ENCODE peak calls at places on chromosomes 16 and 17, in four cellular contexts. R, S, D and N are unnamed samples.

GRCh38 chr17:48543854-48544355 is 1.0 kb downstream of the HOXB2 start:
- DNase-seq in R (no peak), S (no peak), D (no peak), N (no peak)

GRCh38 chr16:31472559-31473203 is 729 bp downstream of the TGFB1I1 start:
- DNase-seq in R (peak), D (peak), S (peak), N (peak)

GRCh38 chr17:28270926-28271325 is 48.1 kb upstream of the TMEM97 start:
- DNase-seq in S (no peak), R (no peak), D (no peak), N (no peak)

GRCh38 chr16:21603920-21604319 is 4.5 kb downstream of the METTL9 start:
- DNase-seq in R (no peak), D (no peak), S (no peak), N (no peak)

GRCh38 chr17:81480140-81480917 is 32.3 kb downstream of the ACTG1 start:
- DNase-seq in D (peak), R (no peak), S (peak), N (peak)

GRCh38 chr16:29256501-29256981 is 150.0 kb downstream of the NPIPB11 start:
- DNase-seq in S (peak), D (no peak), R (peak), N (no peak)

GRCh38 chr17:37359682-37360188 is 16.1 kb upstream of the C17orf78 start:
- DNase-seq in R (no peak), D (no peak), S (no peak), N (no peak)

GRCh38 chr17:68627956-68628355 is 26.8 kb upstream of the FAM20A start:
- DNase-seq in D (no peak), R (peak), S (no peak), N (peak)

GRCh38 chr16:21218135-21218534 is 6.8 kb upstream of the ZP2 start:
- DNase-seq in D (no peak), S (no peak), R (no peak), N (no peak)

GRCh38 chr17:9229160-9229825 is 208.0 kb downstream of the NTN1 start:
- DNase-seq in R (peak), D (no peak), S (no peak), N (no peak)
- H3K27ac ChIP-seq in R (no peak), D (no peak), S (no peak), N (no peak)

DNA sequence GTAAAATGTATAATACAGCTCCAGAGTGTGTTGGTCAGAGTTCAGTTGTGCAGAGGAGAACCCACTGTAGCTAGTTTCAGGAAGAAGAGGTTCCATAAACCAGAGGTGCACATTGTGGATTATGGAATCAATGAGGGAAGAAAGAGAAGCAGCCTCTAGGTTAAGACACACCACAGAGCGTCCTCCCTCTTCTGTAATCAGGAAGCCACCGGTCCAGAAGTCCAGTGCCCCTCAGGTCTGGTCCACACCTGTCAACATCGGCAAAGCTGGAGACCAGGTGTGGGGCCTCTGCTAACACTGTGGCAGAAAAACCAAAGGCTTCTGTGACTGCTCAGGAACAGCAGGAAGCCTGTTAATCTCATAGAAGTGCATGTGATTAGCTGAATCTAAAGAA is 23.4 kb downstream of the LIMD2 start:
- DNase-seq in S (no peak), R (no peak), D (no peak), N (no peak)
- H3K27ac ChIP-seq in S (no peak), R (peak), D (no peak), N (peak)

DNA sequence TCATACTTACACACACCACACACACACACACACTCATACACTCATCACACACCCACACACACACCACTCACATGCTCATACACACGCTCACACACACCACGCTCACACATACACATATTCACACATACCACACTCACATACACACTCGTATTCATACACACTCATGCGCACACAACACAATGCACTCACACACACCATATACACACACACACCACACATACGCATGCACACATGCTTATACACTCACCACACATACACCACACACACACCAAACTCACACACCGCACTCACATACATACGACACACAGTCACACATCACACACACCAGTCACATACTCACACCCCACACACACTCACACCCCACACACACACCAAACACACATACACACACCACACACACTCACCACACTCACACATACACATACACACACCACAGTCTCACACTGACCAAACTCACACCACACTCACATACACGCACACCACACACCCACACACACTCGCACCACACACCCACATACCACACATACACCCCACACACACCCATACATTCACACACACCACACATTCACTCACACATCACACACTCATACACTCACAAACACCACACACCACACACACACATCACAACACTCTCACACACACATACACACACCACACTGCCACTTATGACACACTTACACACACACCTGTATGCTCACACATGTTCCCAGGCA is 88.9 kb downstream of the IRX5 start:
- DNase-seq in S (no peak), R (no peak), D (no peak), N (no peak)
- H3K27ac ChIP-seq in S (no peak), R (no peak), D (no peak), N (no peak)

GRCh38 chr16:80899804-80900592 is 95.6 kb upstream of the CDYL2 start:
- DNase-seq in S (peak), R (peak), D (peak), N (no peak)
- H3K27ac ChIP-seq in S (peak), R (no peak), D (peak), N (no peak)

DNA sequence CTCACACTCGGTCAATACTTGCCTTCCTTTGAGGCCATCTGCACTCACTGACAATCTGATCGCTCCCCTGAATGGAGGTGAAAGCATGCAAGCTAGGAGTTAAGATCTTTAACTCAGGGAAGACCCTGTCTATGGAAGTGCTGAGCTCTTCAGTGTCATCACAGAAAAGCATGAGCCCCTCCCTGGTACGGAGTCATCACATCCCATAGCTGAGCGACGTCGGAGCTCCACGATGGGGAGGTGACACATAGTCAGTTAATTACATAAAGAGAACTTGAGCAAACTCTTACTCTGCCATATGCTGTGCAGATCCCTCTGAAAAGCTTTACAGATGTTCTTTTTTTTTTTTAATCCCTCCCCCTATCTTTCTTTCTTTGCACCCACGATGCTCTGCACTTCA is 463.2 kb downstream of the WWOX start:
- DNase-seq in S (no peak), R (no peak), D (no peak), N (no peak)
- H3K27ac ChIP-seq in S (no peak), R (no peak), D (no peak), N (no peak)

DNA sequence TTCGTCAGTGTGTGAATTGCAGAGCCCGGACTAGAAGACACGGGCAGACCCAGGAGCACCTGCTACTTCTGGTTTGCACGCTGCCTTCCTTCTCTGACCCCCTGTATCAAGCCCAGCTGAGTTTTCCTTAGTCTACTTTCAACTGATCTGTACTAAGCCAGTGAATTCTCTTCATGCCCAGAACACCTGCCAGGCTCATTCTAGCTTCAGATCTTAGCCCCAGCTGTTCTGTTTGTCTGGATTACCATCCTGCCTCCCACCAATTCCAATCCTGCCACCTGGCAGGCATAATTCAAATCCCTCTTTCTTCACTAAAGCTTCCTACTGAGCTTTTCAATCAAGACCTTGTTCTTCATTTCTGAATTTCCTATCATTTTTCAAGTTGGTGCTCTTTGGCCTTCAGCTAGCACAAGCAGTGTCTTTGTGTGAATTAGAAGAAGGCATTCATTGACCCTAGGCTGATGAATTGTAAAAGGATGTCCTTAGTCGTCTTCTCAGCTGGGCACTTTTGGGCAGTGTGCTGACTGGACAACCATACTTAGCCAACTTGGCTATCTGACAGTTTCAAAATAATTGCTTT is 357.6 kb downstream of the UTP18 start:
- DNase-seq in S (no peak), R (no peak), D (no peak), N (no peak)
- H3K27ac ChIP-seq in S (no peak), R (no peak), D (no peak), N (no peak)